ENCODE peak calls at places on chromosomes 1 and 21, in eight cellular contexts. One of them, this sample, is unnamed.

GRCh38 chr1:56799605-56800398 is 19.4 kb downstream of the FYB2 start:
- DNase-seq in kidney tubule cell: peak; percentile 23
- DNase-seq in GM12891: no peak
- DNase-seq in stimulated activated CD8-positive, alpha-beta memory T cell treated with anti-CD3 and anti-CD28 coated beads, Interleukin-4, amount 100 ng/mL, for 1 hour: no peak
- DNase-seq in germinal center: no peak
- DNase-seq in activated naive CD4-positive, alpha-beta T cell treated with Interleukin-2 at 50 U/mL for 16 hours: no peak
- DNase-seq in astrocyte of the hippocampus: peak; percentile 73
- DNase-seq in substantia nigra: no peak
- DNase-seq in this sample: no peak

GRCh38 chr1:31244326-31244725 is 4.6 kb upstream of the NKAIN1 start:
- DNase-seq in kidney tubule cell: peak; percentile 30
- DNase-seq in GM12891: no peak
- DNase-seq in stimulated activated CD8-positive, alpha-beta memory T cell treated with anti-CD3 and anti-CD28 coated beads, Interleukin-4, amount 100 ng/mL, for 1 hour: no peak
- DNase-seq in germinal center: no peak
- DNase-seq in activated naive CD4-positive, alpha-beta T cell treated with Interleukin-2 at 50 U/mL for 16 hours: no peak
- DNase-seq in astrocyte of the hippocampus: no peak
- DNase-seq in substantia nigra: no peak
- DNase-seq in this sample: peak; percentile 29

GRCh38 chr1:67322442-67322841 is 14.8 kb downstream of the IL12RB2 start:
- DNase-seq in kidney tubule cell: no peak
- DNase-seq in GM12891: no peak
- DNase-seq in stimulated activated CD8-positive, alpha-beta memory T cell treated with anti-CD3 and anti-CD28 coated beads, Interleukin-4, amount 100 ng/mL, for 1 hour: no peak
- DNase-seq in germinal center: no peak
- DNase-seq in activated naive CD4-positive, alpha-beta T cell treated with Interleukin-2 at 50 U/mL for 16 hours: no peak
- DNase-seq in astrocyte of the hippocampus: no peak
- DNase-seq in substantia nigra: no peak
- DNase-seq in this sample: no peak

GRCh38 chr1:82161651-82162238 is 361.0 kb downstream of the ADGRL2 start:
- DNase-seq in kidney tubule cell: peak; percentile 43
- DNase-seq in GM12891: no peak
- DNase-seq in stimulated activated CD8-positive, alpha-beta memory T cell treated with anti-CD3 and anti-CD28 coated beads, Interleukin-4, amount 100 ng/mL, for 1 hour: no peak
- DNase-seq in germinal center: no peak
- DNase-seq in activated naive CD4-positive, alpha-beta T cell treated with Interleukin-2 at 50 U/mL for 16 hours: no peak
- DNase-seq in astrocyte of the hippocampus: peak; percentile 47
- DNase-seq in substantia nigra: no peak
- DNase-seq in this sample: peak; percentile 82

GRCh38 chr1:63782982-63783381 is 9.2 kb downstream of the ROR1 start:
- DNase-seq in kidney tubule cell: no peak
- DNase-seq in GM12891: no peak
- DNase-seq in stimulated activated CD8-positive, alpha-beta memory T cell treated with anti-CD3 and anti-CD28 coated beads, Interleukin-4, amount 100 ng/mL, for 1 hour: no peak
- DNase-seq in germinal center: no peak
- DNase-seq in activated naive CD4-positive, alpha-beta T cell treated with Interleukin-2 at 50 U/mL for 16 hours: no peak
- DNase-seq in astrocyte of the hippocampus: no peak
- DNase-seq in substantia nigra: no peak
- DNase-seq in this sample: no peak

GRCh38 chr1:2890221-2890850 is 88.8 kb upstream of the TTC34 start:
- DNase-seq in kidney tubule cell: no peak
- DNase-seq in GM12891: no peak
- DNase-seq in stimulated activated CD8-positive, alpha-beta memory T cell treated with anti-CD3 and anti-CD28 coated beads, Interleukin-4, amount 100 ng/mL, for 1 hour: no peak
- DNase-seq in germinal center: no peak
- DNase-seq in activated naive CD4-positive, alpha-beta T cell treated with Interleukin-2 at 50 U/mL for 16 hours: no peak
- DNase-seq in astrocyte of the hippocampus: no peak
- DNase-seq in substantia nigra: no peak
- DNase-seq in this sample: no peak

GRCh38 chr1:205570173-205570501 is 61.7 kb downstream of the ELK4 start:
- DNase-seq in kidney tubule cell: peak; percentile 59
- DNase-seq in GM12891: no peak
- DNase-seq in stimulated activated CD8-positive, alpha-beta memory T cell treated with anti-CD3 and anti-CD28 coated beads, Interleukin-4, amount 100 ng/mL, for 1 hour: no peak
- DNase-seq in germinal center: no peak
- DNase-seq in activated naive CD4-positive, alpha-beta T cell treated with Interleukin-2 at 50 U/mL for 16 hours: no peak
- DNase-seq in astrocyte of the hippocampus: no peak
- DNase-seq in substantia nigra: no peak
- DNase-seq in this sample: peak; percentile 14

GRCh38 chr21:46110499-46111192 is 12.7 kb downstream of the COL6A2 start:
- DNase-seq in kidney tubule cell: no peak
- DNase-seq in GM12891: peak; percentile 13
- DNase-seq in stimulated activated CD8-positive, alpha-beta memory T cell treated with anti-CD3 and anti-CD28 coated beads, Interleukin-4, amount 100 ng/mL, for 1 hour: no peak
- DNase-seq in germinal center: no peak
- DNase-seq in activated naive CD4-positive, alpha-beta T cell treated with Interleukin-2 at 50 U/mL for 16 hours: no peak
- DNase-seq in astrocyte of the hippocampus: no peak
- DNase-seq in substantia nigra: no peak
- DNase-seq in this sample: no peak

GRCh38 chr1:187053876-187054275 is 225.1 kb downstream of the PLA2G4A start:
- DNase-seq in kidney tubule cell: no peak
- DNase-seq in GM12891: no peak
- DNase-seq in stimulated activated CD8-positive, alpha-beta memory T cell treated with anti-CD3 and anti-CD28 coated beads, Interleukin-4, amount 100 ng/mL, for 1 hour: no peak
- DNase-seq in germinal center: no peak
- DNase-seq in activated naive CD4-positive, alpha-beta T cell treated with Interleukin-2 at 50 U/mL for 16 hours: no peak
- DNase-seq in astrocyte of the hippocampus: no peak
- DNase-seq in substantia nigra: no peak
- DNase-seq in this sample: no peak

GRCh38 chr1:90201467-90202358 is 206.8 kb downstream of the ZNF326 start:
- DNase-seq in kidney tubule cell: peak; percentile 80
- DNase-seq in GM12891: no peak
- DNase-seq in stimulated activated CD8-positive, alpha-beta memory T cell treated with anti-CD3 and anti-CD28 coated beads, Interleukin-4, amount 100 ng/mL, for 1 hour: no peak
- DNase-seq in germinal center: no peak
- DNase-seq in activated naive CD4-positive, alpha-beta T cell treated with Interleukin-2 at 50 U/mL for 16 hours: no peak
- DNase-seq in astrocyte of the hippocampus: peak; percentile 55
- DNase-seq in substantia nigra: no peak
- DNase-seq in this sample: peak; percentile 59

This sample was measured in renal cortical epithelial cell.